ENCODE peak calls at places on chromosomes 1 and 21, in six cellular contexts. A is neural progenitor cell, V is astrocyte, W is DND-41, G is PC-3, O is fibroblast of lung. P is an unnamed sample.

GRCh38 chr1:53728702-53729535 is 10.0 kb downstream of the GLIS1 start:
- DNase-seq in A (no peak), V (no peak), W (no peak), G (no peak), O (no peak), P (no peak)

GRCh38 chr1:21931171-21932093 is 5.7 kb downstream of the HSPG2 start:
- DNase-seq in A (no peak), V (peak), W (no peak), G (peak), O (peak), P (no peak)

GRCh38 chr1:158007949-158008386 is 14.5 kb downstream of the KIRREL1 start:
- DNase-seq in A (no peak), V (no peak), W (no peak), G (no peak), O (no peak), P (no peak)

GRCh38 chr1:217568200-217568599 is 62.7 kb downstream of the GPATCH2 start:
- DNase-seq in A (no peak), V (no peak), W (no peak), G (no peak), O (no peak), P (no peak)

GRCh38 chr1:30042438-30043147 is 680.8 kb downstream of the MATN1 start:
- DNase-seq in A (no peak), V (no peak), W (no peak), G (no peak), O (no peak), P (no peak)

GRCh38 chr1:110879758-110880606 is 7.0 kb downstream of the CD53 start:
- DNase-seq in A (no peak), V (no peak), W (peak), G (peak), O (no peak), P (no peak)

GRCh38 chr1:85585845-85586244 is 5.3 kb downstream of the CCN1 start:
- DNase-seq in A (no peak), V (peak), W (no peak), G (peak), O (peak), P (no peak)

GRCh38 chr21:28725396-28725795 is 267.3 kb downstream of the LTN1 start:
- DNase-seq in A (no peak), V (peak), W (no peak), G (no peak), O (no peak), P (no peak)

GRCh38 chr1:175572932-175573871 is 170.2 kb downstream of the TNR start:
- DNase-seq in A (no peak), V (no peak), W (no peak), G (no peak), O (no peak), P (no peak)

GRCh38 chr1:22210636-22211035 is 67.7 kb upstream of the WNT4 start:
- DNase-seq in A (no peak), V (no peak), W (no peak), G (no peak), O (no peak), P (no peak)

GRCh38 chr1:40712997-40713396 is 21.5 kb downstream of the NFYC start:
- DNase-seq in A (no peak), V (no peak), W (no peak), G (peak), O (no peak), P (no peak)

GRCh38 chr1:58739851-58740466 is 40.1 kb upstream of the MYSM1 start:
- DNase-seq in A (peak), V (no peak), W (peak), G (peak), O (peak), P (peak)

GRCh38 chr1:206680279-206680678 is 4.4 kb upstream of the MAPKAPK2 start:
- DNase-seq in A (no peak), V (no peak), W (no peak), G (no peak), O (no peak), P (no peak)

GRCh38 chr1:234281826-234282489 is 91.3 kb upstream of the COA6 start:
- DNase-seq in A (peak), V (no peak), W (no peak), G (no peak), O (no peak), P (no peak)

GRCh38 chr1:2237773-2238172 is 9.7 kb downstream of the SKI start:
- DNase-seq in A (no peak), V (no peak), W (no peak), G (no peak), O (peak), P (no peak)

GRCh38 chr1:243213045-243213787 is 41.9 kb downstream of the CEP170 start:
- DNase-seq in A (no peak), V (peak), W (no peak), G (no peak), O (peak), P (no peak)

GRCh38 chr1:247421074-247421473 is 5.1 kb downstream of the NLRP3 start:
- DNase-seq in A (no peak), V (no peak), W (no peak), G (no peak), O (no peak), P (no peak)

GRCh38 chr1:23629728-23630290 is 61.8 kb upstream of the RPL11 start:
- DNase-seq in A (no peak), V (no peak), W (no peak), G (no peak), O (no peak), P (no peak)
- H3K4me3 ChIP-seq in A (no peak), V (no peak), W (no peak), G (no peak), O (no peak), P (no peak)

DNA sequence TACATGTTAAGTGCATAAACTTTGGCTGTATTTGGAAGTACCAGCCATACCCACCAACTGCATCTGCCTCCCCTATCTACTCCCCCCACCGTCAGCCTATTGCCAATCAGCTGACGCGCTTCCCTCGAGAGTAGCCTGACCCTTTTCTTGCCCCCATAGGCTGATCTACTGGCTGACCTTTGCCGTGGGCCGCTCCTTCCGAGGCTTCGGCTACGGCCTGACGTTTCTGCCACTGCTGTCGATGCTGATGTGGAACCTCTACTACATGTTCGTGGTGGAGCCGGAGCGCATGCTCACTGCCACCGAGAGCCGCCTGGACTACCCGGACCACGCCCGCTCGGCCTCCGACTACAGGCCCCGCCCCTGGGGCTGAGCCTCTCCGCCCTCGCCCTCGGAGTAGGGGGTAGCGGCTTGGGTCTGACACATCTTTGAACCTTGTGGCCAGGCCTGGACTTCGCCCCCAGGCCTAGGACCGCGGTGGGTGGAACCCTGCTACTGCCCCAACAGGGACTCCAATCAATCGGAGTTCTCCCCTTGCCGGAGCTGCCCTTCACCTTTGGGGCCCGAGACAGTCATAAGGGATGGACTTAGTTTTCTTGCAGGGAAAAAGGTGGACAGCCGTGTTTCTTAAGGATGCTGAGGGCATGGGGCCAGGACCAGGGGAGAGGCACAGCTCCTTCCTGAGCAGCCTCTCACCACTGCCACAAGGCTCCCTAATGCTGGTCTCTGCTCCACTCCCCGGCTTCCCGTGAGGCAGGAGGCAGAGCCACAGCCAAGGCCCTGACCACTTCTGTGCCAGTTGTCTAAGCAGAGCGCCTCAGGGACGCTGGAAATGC is 4.0 kb downstream of the GLMP start:
- DNase-seq in A (peak), V (peak), W (no peak), G (peak), O (peak), P (peak)
- H3K27ac ChIP-seq in A (no peak), V (peak), W (no peak), G (no peak), O (peak), P (no peak)

GRCh38 chr1:156429308-156430060 is 60.5 kb downstream of the RHBG start:
- DNase-seq in A (peak), V (no peak), W (no peak), G (no peak), O (no peak), P (no peak)
- TF ChIP-seq EZH2 in A (no peak), V (no peak), W (no peak), G (no peak), O (no peak), P (no peak)

GRCh38 chr21:32392880-32393676 is at the start of gene URB1:
- DNase-seq in A (peak), V (peak), W (peak), G (peak), O (peak), P (peak)

GRCh38 chr21:32393677-32394001 is 827 bp upstream of the URB1 start:
- DNase-seq in A (no peak), V (no peak), W (no peak), G (no peak), O (no peak), P (no peak)

GRCh38 chr21:32389337-32390015 is 3.3 kb downstream of the URB1 start:
- DNase-seq in A (no peak), V (peak), W (no peak), G (no peak), O (no peak), P (no peak)

GRCh38 chr21:32391755-32392154 is 1.1 kb downstream of the URB1 start:
- DNase-seq in A (no peak), V (no peak), W (no peak), G (no peak), O (no peak), P (no peak)

GRCh38 chr21:32392299-32392879 is 423 bp downstream of the URB1 start:
- DNase-seq in A (peak), V (no peak), W (no peak), G (peak), O (no peak), P (peak)
- H3K4me3 ChIP-seq in A (peak), V (peak), W (peak), G (peak), O (peak), P (peak)

GRCh38 chr1:61925591-61926298 is 183.5 kb downstream of the PATJ start:
- DNase-seq in A (no peak), V (no peak), W (no peak), G (peak), O (no peak), P (no peak)
- H3K27ac ChIP-seq in A (no peak), V (no peak), W (no peak), G (peak), O (no peak), P (no peak)

P was measured in MM.1S.